ENCODE peak calls at places on chromosomes 12 and 14, in eight cellular contexts. One of them, this sample, is unnamed.

GRCh38 chr14:94568186-94568585 is 6.9 kb downstream of the SERPINA4 start:
- DNase-seq in adrenal gland: no peak
- DNase-seq in GM23248: no peak
- DNase-seq in iPS DF 6.9: no peak
- DNase-seq in cardiac muscle cell: no peak
- DNase-seq in lung: no peak
- DNase-seq in brain microvascular endothelial cell: no peak
- DNase-seq in heart left ventricle: no peak
- DNase-seq in this sample: no peak

GRCh38 chr12:101634724-101635123 is 40.0 kb downstream of the MYBPC1 start:
- DNase-seq in adrenal gland: no peak
- DNase-seq in GM23248: no peak
- DNase-seq in iPS DF 6.9: no peak
- DNase-seq in cardiac muscle cell: no peak
- DNase-seq in lung: no peak
- DNase-seq in brain microvascular endothelial cell: no peak
- DNase-seq in heart left ventricle: no peak
- DNase-seq in this sample: no peak

GRCh38 chr14:67544590-67544989 is 11.5 kb downstream of the PLEKHH1 start:
- DNase-seq in adrenal gland: no peak
- DNase-seq in GM23248: no peak
- DNase-seq in iPS DF 6.9: no peak
- DNase-seq in cardiac muscle cell: no peak
- DNase-seq in lung: no peak
- DNase-seq in brain microvascular endothelial cell: no peak
- DNase-seq in heart left ventricle: no peak
- DNase-seq in this sample: no peak

GRCh38 chr12:52806169-52806811 is 7.6 kb downstream of the KRT4 start:
- DNase-seq in adrenal gland: no peak
- DNase-seq in GM23248: no peak
- DNase-seq in iPS DF 6.9: no peak
- DNase-seq in cardiac muscle cell: no peak
- DNase-seq in lung: no peak
- DNase-seq in brain microvascular endothelial cell: no peak
- DNase-seq in heart left ventricle: no peak
- DNase-seq in this sample: no peak

GRCh38 chr14:23641915-23642588 is 5.9 kb downstream of the DHRS2 start:
- DNase-seq in adrenal gland: no peak
- DNase-seq in GM23248: no peak
- DNase-seq in iPS DF 6.9: no peak
- DNase-seq in cardiac muscle cell: no peak
- DNase-seq in lung: no peak
- DNase-seq in brain microvascular endothelial cell: no peak
- DNase-seq in heart left ventricle: no peak
- DNase-seq in this sample: no peak

GRCh38 chr14:56120091-56120632 is 2.0 kb downstream of the PELI2 start:
- DNase-seq in adrenal gland: no peak
- DNase-seq in GM23248: peak; percentile 63
- DNase-seq in iPS DF 6.9: no peak
- DNase-seq in cardiac muscle cell: peak; percentile 28
- DNase-seq in lung: no peak
- DNase-seq in brain microvascular endothelial cell: no peak
- DNase-seq in heart left ventricle: no peak
- DNase-seq in this sample: no peak

GRCh38 chr12:89357297-89357730 is 5.0 kb upstream of the DUSP6 start:
- DNase-seq in adrenal gland: no peak
- DNase-seq in GM23248: no peak
- DNase-seq in iPS DF 6.9: no peak
- DNase-seq in cardiac muscle cell: peak; percentile 31
- DNase-seq in lung: no peak
- DNase-seq in brain microvascular endothelial cell: no peak
- DNase-seq in heart left ventricle: no peak
- DNase-seq in this sample: no peak

GRCh38 chr14:91332448-91333059 is 85.1 kb downstream of the CCDC88C start:
- DNase-seq in adrenal gland: no peak
- DNase-seq in GM23248: no peak
- DNase-seq in iPS DF 6.9: no peak
- DNase-seq in cardiac muscle cell: no peak
- DNase-seq in lung: no peak
- DNase-seq in brain microvascular endothelial cell: no peak
- DNase-seq in heart left ventricle: no peak
- DNase-seq in this sample: no peak

GRCh38 chr14:69625299-69626131 is 14.1 kb downstream of the SUSD6 start:
- DNase-seq in adrenal gland: peak; percentile 74
- DNase-seq in GM23248: no peak
- DNase-seq in iPS DF 6.9: no peak
- DNase-seq in cardiac muscle cell: no peak
- DNase-seq in lung: peak; percentile 58
- DNase-seq in brain microvascular endothelial cell: peak; percentile 64
- DNase-seq in heart left ventricle: peak; percentile 78
- DNase-seq in this sample: peak; percentile 72

GRCh38 chr12:46208370-46208769 is 60.5 kb downstream of the SLC38A1 start:
- DNase-seq in adrenal gland: no peak
- DNase-seq in GM23248: no peak
- DNase-seq in iPS DF 6.9: no peak
- DNase-seq in cardiac muscle cell: no peak
- DNase-seq in lung: no peak
- DNase-seq in brain microvascular endothelial cell: no peak
- DNase-seq in heart left ventricle: no peak
- DNase-seq in this sample: no peak

GRCh38 chr12:92191061-92191460 is 45.4 kb upstream of the BTG1 start:
- DNase-seq in adrenal gland: no peak
- DNase-seq in GM23248: peak; percentile 4
- DNase-seq in iPS DF 6.9: no peak
- DNase-seq in cardiac muscle cell: no peak
- DNase-seq in lung: no peak
- DNase-seq in brain microvascular endothelial cell: no peak
- DNase-seq in heart left ventricle: no peak
- DNase-seq in this sample: no peak

GRCh38 chr12:68440068-68440581 is 108.0 kb upstream of the MDM1 start:
- DNase-seq in adrenal gland: no peak
- DNase-seq in GM23248: peak; percentile 65
- DNase-seq in iPS DF 6.9: no peak
- DNase-seq in cardiac muscle cell: no peak
- DNase-seq in lung: no peak
- DNase-seq in brain microvascular endothelial cell: peak; percentile 54
- DNase-seq in heart left ventricle: no peak
- DNase-seq in this sample: no peak

GRCh38 chr12:71942259-71942658 is 3.6 kb downstream of the TPH2 start:
- DNase-seq in adrenal gland: no peak
- DNase-seq in GM23248: no peak
- DNase-seq in iPS DF 6.9: no peak
- DNase-seq in cardiac muscle cell: no peak
- DNase-seq in lung: no peak
- DNase-seq in brain microvascular endothelial cell: no peak
- DNase-seq in heart left ventricle: no peak
- DNase-seq in this sample: no peak

GRCh38 chr12:117192057-117192456 is 1.8 kb upstream of the FBXO21 start:
- DNase-seq in adrenal gland: peak; percentile 51
- DNase-seq in GM23248: peak; percentile 4
- DNase-seq in iPS DF 6.9: no peak
- DNase-seq in cardiac muscle cell: no peak
- DNase-seq in lung: no peak
- DNase-seq in brain microvascular endothelial cell: no peak
- DNase-seq in heart left ventricle: no peak
- DNase-seq in this sample: no peak

GRCh38 chr14:103892247-103892646 is 36.0 kb upstream of the TDRD9 start:
- DNase-seq in adrenal gland: no peak
- DNase-seq in GM23248: no peak
- DNase-seq in iPS DF 6.9: no peak
- DNase-seq in cardiac muscle cell: no peak
- DNase-seq in lung: no peak
- DNase-seq in brain microvascular endothelial cell: no peak
- DNase-seq in heart left ventricle: no peak
- DNase-seq in this sample: no peak

GRCh38 chr12:132170637-132171292 is 26.5 kb downstream of the NOC4L start:
- DNase-seq in adrenal gland: no peak
- DNase-seq in GM23248: no peak
- DNase-seq in iPS DF 6.9: no peak
- DNase-seq in cardiac muscle cell: no peak
- DNase-seq in lung: no peak
- DNase-seq in brain microvascular endothelial cell: no peak
- DNase-seq in heart left ventricle: peak; percentile 60
- DNase-seq in this sample: peak; percentile 4

GRCh38 chr12:75854681-75855309 is 176.8 kb downstream of the PHLDA1 start:
- DNase-seq in adrenal gland: no peak
- DNase-seq in GM23248: peak; percentile 86
- DNase-seq in iPS DF 6.9: no peak
- DNase-seq in cardiac muscle cell: no peak
- DNase-seq in lung: no peak
- DNase-seq in brain microvascular endothelial cell: no peak
- DNase-seq in heart left ventricle: no peak
- DNase-seq in this sample: no peak

GRCh38 chr14:35747379-35747778 is 61.7 kb downstream of the RALGAPA1 start:
- DNase-seq in adrenal gland: no peak
- DNase-seq in GM23248: no peak
- DNase-seq in iPS DF 6.9: no peak
- DNase-seq in cardiac muscle cell: no peak
- DNase-seq in lung: no peak
- DNase-seq in brain microvascular endothelial cell: no peak
- DNase-seq in heart left ventricle: no peak
- DNase-seq in this sample: no peak

GRCh38 chr12:45660330-45660729 is 69.2 kb upstream of the ARID2 start:
- DNase-seq in adrenal gland: no peak
- DNase-seq in GM23248: peak; percentile 41
- DNase-seq in iPS DF 6.9: no peak
- DNase-seq in cardiac muscle cell: no peak
- DNase-seq in lung: no peak
- DNase-seq in brain microvascular endothelial cell: peak; percentile 71
- DNase-seq in heart left ventricle: no peak
- DNase-seq in this sample: peak; percentile 19

DNA sequence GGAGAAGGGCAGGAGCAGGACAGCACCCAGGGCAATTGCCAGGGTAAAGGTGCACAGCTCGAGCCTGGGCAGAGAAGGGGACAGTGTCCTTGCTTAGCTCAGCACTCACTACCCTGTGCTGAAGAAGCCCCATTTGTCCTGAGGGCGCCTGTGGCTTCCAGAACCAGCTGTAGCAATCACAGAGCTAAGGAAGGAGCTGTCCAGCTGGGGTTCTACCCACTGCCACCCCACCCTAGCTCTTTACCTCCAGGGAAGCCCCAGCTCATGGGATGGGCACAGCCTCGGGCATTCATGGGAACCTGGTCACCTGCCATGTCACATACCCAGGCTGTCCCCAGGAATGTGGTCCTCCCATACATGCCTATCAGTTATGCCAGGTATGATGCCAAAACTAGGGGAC is 5.8 kb downstream of the LMBR1L start:
- DNase-seq in adrenal gland: no peak
- DNase-seq in GM23248: no peak
- DNase-seq in iPS DF 6.9: no peak
- DNase-seq in cardiac muscle cell: no peak
- DNase-seq in lung: no peak
- DNase-seq in brain microvascular endothelial cell: no peak
- DNase-seq in heart left ventricle: no peak
- DNase-seq in this sample: no peak
- H3K36me3 ChIP-seq in adrenal gland: no peaks in the 10 kb centered on the region
- H3K36me3 ChIP-seq in GM23248: peaks cover 23% of the 10 kb centered on the region
- H3K36me3 ChIP-seq in iPS DF 6.9: peaks cover 25% of the 10 kb centered on the region
- H3K36me3 ChIP-seq in cardiac muscle cell: peaks cover 43% of the 10 kb centered on the region
- H3K36me3 ChIP-seq in lung: peaks cover 30% of the 10 kb centered on the region
- H3K36me3 ChIP-seq in brain microvascular endothelial cell: peaks cover 48% of the 10 kb centered on the region
- H3K36me3 ChIP-seq in heart left ventricle: peaks cover 69% of the 10 kb centered on the region
- H3K36me3 ChIP-seq in this sample: peaks cover 64% of the 10 kb centered on the region

DNA sequence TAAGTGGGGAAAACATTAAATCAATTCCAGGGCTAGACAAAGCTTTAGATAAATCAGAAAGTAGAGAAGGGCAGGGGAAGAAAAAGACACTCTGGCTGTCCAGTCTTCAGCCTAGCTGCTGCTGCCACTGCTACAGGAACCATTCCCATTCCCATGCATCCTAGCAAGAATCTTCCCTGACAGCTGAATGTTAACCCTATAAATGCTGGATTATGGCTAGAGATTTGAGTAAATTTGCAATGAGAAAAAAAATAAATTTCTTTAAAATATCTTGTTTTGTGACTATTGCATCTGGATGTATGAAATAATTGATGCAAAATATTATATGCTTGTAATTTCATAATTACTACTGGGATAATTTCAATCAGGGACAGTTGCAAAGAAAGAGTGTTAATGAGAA is 15.0 kb upstream of the CDKN3 start:
- DNase-seq in adrenal gland: no peak
- DNase-seq in GM23248: no peak
- DNase-seq in iPS DF 6.9: no peak
- DNase-seq in cardiac muscle cell: peak; percentile 29
- DNase-seq in lung: no peak
- DNase-seq in brain microvascular endothelial cell: no peak
- DNase-seq in heart left ventricle: no peak
- DNase-seq in this sample: no peak
- H3K27ac ChIP-seq in adrenal gland: no peak overlapping the region
- H3K27ac ChIP-seq in GM23248: no peak overlapping the region
- H3K27ac ChIP-seq in iPS DF 6.9: no peak overlapping the region
- H3K27ac ChIP-seq in cardiac muscle cell: no peak overlapping the region
- H3K27ac ChIP-seq in lung: no peak overlapping the region
- H3K27ac ChIP-seq in brain microvascular endothelial cell: no peak overlapping the region
- H3K27ac ChIP-seq in heart left ventricle: no peak overlapping the region
- H3K27ac ChIP-seq in this sample: no peak overlapping the region

GRCh38 chr12:108679282-108679681 is 45.6 kb upstream of the SELPLG start:
- DNase-seq in adrenal gland: no peak
- DNase-seq in GM23248: no peak
- DNase-seq in iPS DF 6.9: no peak
- DNase-seq in cardiac muscle cell: no peak
- DNase-seq in lung: no peak
- DNase-seq in brain microvascular endothelial cell: no peak
- DNase-seq in heart left ventricle: no peak
- DNase-seq in this sample: no peak

GRCh38 chr12:108677381-108677780 is 43.7 kb upstream of the SELPLG start:
- DNase-seq in adrenal gland: no peak
- DNase-seq in GM23248: no peak
- DNase-seq in iPS DF 6.9: no peak
- DNase-seq in cardiac muscle cell: no peak
- DNase-seq in lung: no peak
- DNase-seq in brain microvascular endothelial cell: no peak
- DNase-seq in heart left ventricle: no peak
- DNase-seq in this sample: no peak

GRCh38 chr12:108678070-108678730 is 44.5 kb upstream of the SELPLG start:
- DNase-seq in adrenal gland: no peak
- DNase-seq in GM23248: no peak
- DNase-seq in iPS DF 6.9: no peak
- DNase-seq in cardiac muscle cell: no peak
- DNase-seq in lung: no peak
- DNase-seq in brain microvascular endothelial cell: no peak
- DNase-seq in heart left ventricle: no peak
- DNase-seq in this sample: no peak

GRCh38 chr12:108672054-108672453 is 38.4 kb upstream of the SELPLG start:
- DNase-seq in adrenal gland: no peak
- DNase-seq in GM23248: no peak
- DNase-seq in iPS DF 6.9: no peak
- DNase-seq in cardiac muscle cell: no peak
- DNase-seq in lung: no peak
- DNase-seq in brain microvascular endothelial cell: no peak
- DNase-seq in heart left ventricle: no peak
- DNase-seq in this sample: no peak

GRCh38 chr12:108675792-108676191 is 42.1 kb upstream of the SELPLG start:
- DNase-seq in adrenal gland: no peak
- DNase-seq in GM23248: no peak
- DNase-seq in iPS DF 6.9: no peak
- DNase-seq in cardiac muscle cell: no peak
- DNase-seq in lung: no peak
- DNase-seq in brain microvascular endothelial cell: no peak
- DNase-seq in heart left ventricle: no peak
- DNase-seq in this sample: no peak
- H3K36me3 ChIP-seq in adrenal gland: no peaks in the 10 kb centered on the region
- H3K36me3 ChIP-seq in GM23248: peaks cover 54% of the 10 kb centered on the region
- H3K36me3 ChIP-seq in iPS DF 6.9: no peaks in the 10 kb centered on the region
- H3K36me3 ChIP-seq in cardiac muscle cell: peaks cover 17% of the 10 kb centered on the region
- H3K36me3 ChIP-seq in lung: peaks cover 25% of the 10 kb centered on the region
- H3K36me3 ChIP-seq in brain microvascular endothelial cell: peaks cover 39% of the 10 kb centered on the region
- H3K36me3 ChIP-seq in heart left ventricle: peaks cover 61% of the 10 kb centered on the region
- H3K36me3 ChIP-seq in this sample: peaks cover 39% of the 10 kb centered on the region

GRCh38 chr12:123149088-123149827 is 1.6 kb downstream of the PITPNM2 start:
- DNase-seq in adrenal gland: peak; percentile 49
- DNase-seq in GM23248: peak; percentile 46
- DNase-seq in iPS DF 6.9: no peak
- DNase-seq in cardiac muscle cell: no peak
- DNase-seq in lung: no peak
- DNase-seq in brain microvascular endothelial cell: no peak
- DNase-seq in heart left ventricle: no peak
- DNase-seq in this sample: no peak
- H3K27ac ChIP-seq in adrenal gland: peak overlapping the region; percentile 92
- H3K27ac ChIP-seq in GM23248: no peak overlapping the region
- H3K27ac ChIP-seq in iPS DF 6.9: no peak overlapping the region
- H3K27ac ChIP-seq in cardiac muscle cell: no peak overlapping the region
- H3K27ac ChIP-seq in lung: peak overlapping the region; percentile 55
- H3K27ac ChIP-seq in brain microvascular endothelial cell: no peak overlapping the region
- H3K27ac ChIP-seq in heart left ventricle: peak overlapping the region; percentile 91
- H3K27ac ChIP-seq in this sample: peak overlapping the region; percentile 89

This sample was measured in left ventricle myocardium inferior.